ENCODE peak calls at places on chromosome 20, in four cellular contexts. L is tibial artery, Z is mammary epithelial cell, U is GM23248. D is an unnamed sample.

GRCh38 chr20:57400821-57401564 is 9.8 kb downstream of the RBM38 start:
- DNase-seq in U (no peak), Z (no peak), L (no peak), D (no peak)

GRCh38 chr20:56924976-56925695 is 296.0 kb downstream of the TFAP2C start:
- DNase-seq in L (no peak), Z (no peak), U (peak; percentile 54), D (no peak)

GRCh38 chr20:53104889-53105288 is 132.7 kb downstream of the TSHZ2 start:
- DNase-seq in U (peak; percentile 85), Z (no peak), L (no peak), D (no peak)

GRCh38 chr20:16944753-16945152 is 196.6 kb downstream of the OTOR start:
- DNase-seq in U (no peak), L (no peak), Z (no peak), D (no peak)

GRCh38 chr20:21182832-21183563 is 57.1 kb downstream of the KIZ start:
- DNase-seq in U (peak; percentile 94), L (no peak), Z (peak; percentile 72), D (no peak)

GRCh38 chr20:57838670-57839142 is 128.9 kb upstream of the PMEPA1 start:
- DNase-seq in Z (no peak), U (no peak), L (no peak), D (no peak)

GRCh38 chr20:14989891-14990290 is 652.5 kb upstream of the FLRT3 start:
- DNase-seq in L (no peak), Z (no peak), U (no peak), D (no peak)

GRCh38 chr20:25549866-25550477 is 35.4 kb downstream of the NINL start:
- DNase-seq in U (peak; percentile 64), Z (no peak), L (no peak), D (no peak)

GRCh38 chr20:40197744-40198143 is 491.3 kb downstream of the MAFB start:
- DNase-seq in U (peak; percentile 6), L (no peak), Z (no peak), D (no peak)

GRCh38 chr20:32460231-32460630 is 102.1 kb downstream of the ASXL1 start:
- DNase-seq in L (no peak), U (no peak), Z (no peak), D (no peak)

GRCh38 chr20:43909211-43909610 is 5.4 kb upstream of the TOX2 start:
- DNase-seq in Z (no peak), L (no peak), U (no peak), D (no peak)

GRCh38 chr20:50645253-50646068 is 45.9 kb downstream of the RIPOR3 start:
- DNase-seq in L (peak; percentile 79), U (peak; percentile 95), Z (peak; percentile 95), D (peak; percentile 76)

GRCh38 chr20:58891686-58892125 is 39.2 kb downstream of the GNAS start:
- DNase-seq in Z (peak; percentile 24), U (peak; percentile 70), L (no peak), D (peak; percentile 72)

GRCh38 chr20:4040283-4041179 is 25.2 kb upstream of the RNF24 start:
- DNase-seq in U (no peak), L (no peak), Z (peak; percentile 34), D (no peak)

GRCh38 chr20:57501461-57502330 is 23.2 kb downstream of the CTCFL start:
- DNase-seq in L (no peak), U (peak; percentile 23), Z (no peak), D (no peak)

GRCh38 chr20:56689318-56689717 is 60.2 kb downstream of the TFAP2C start:
- DNase-seq in U (peak; percentile 93), L (no peak), Z (peak; percentile 67), D (no peak)

GRCh38 chr20:20130399-20130798 is 78.1 kb downstream of the CFAP61 start:
- DNase-seq in Z (peak; percentile 42), L (no peak), U (peak; percentile 13), D (no peak)

GRCh38 chr20:3931664-3932063 is 42.5 kb downstream of the PANK2 start:
- DNase-seq in U (peak; percentile 42), L (no peak), Z (no peak), D (no peak)

GRCh38 chr20:44745560-44746366 is at the start of gene KCNK15:
- DNase-seq in L (peak; percentile 64), Z (peak; percentile 35), U (peak; percentile 71), D (peak; percentile 74)

GRCh38 chr20:45832619-45833018 is 980 bp upstream of the SNX21 start:
- DNase-seq in U (no peak), L (no peak), Z (no peak), D (no peak)

GRCh38 chr20:54525906-54526596 is 50.7 kb downstream of the DOK5 start:
- DNase-seq in Z (no peak), U (no peak), L (no peak), D (no peak)

GRCh38 chr20:40323411-40323810 is 365.6 kb downstream of the MAFB start:
- DNase-seq in L (no peak), U (peak; percentile 17), Z (peak; percentile 14), D (no peak)

GRCh38 chr20:60132162-60132826 is 174.1 kb downstream of the CDH26 start:
- DNase-seq in Z (peak; percentile 29), L (no peak), U (no peak), D (no peak)

GRCh38 chr20:59064214-59064722 is 21.7 kb upstream of the PRELID3B start:
- DNase-seq in U (no peak), Z (peak; percentile 26), L (no peak), D (no peak)

GRCh38 chr20:25382704-25383370 is 7.8 kb downstream of the ABHD12 start:
- DNase-seq in L (no peak), Z (no peak), U (no peak), D (no peak)

GRCh38 chr20:50588034-50588736 is 78.0 kb downstream of the PTPN1 start:
- DNase-seq in Z (peak; percentile 54), U (peak; percentile 76), L (peak; percentile 51), D (peak; percentile 91)

GRCh38 chr20:21102691-21103311 is 3.4 kb downstream of the LINC00237 start:
- DNase-seq in L (peak; percentile 51), U (peak; percentile 41), Z (peak; percentile 35), D (peak; percentile 78)

GRCh38 chr20:44398303-44398702 is 42.8 kb downstream of the HNF4A start:
- DNase-seq in U (peak; percentile 91), L (no peak), Z (peak; percentile 89), D (no peak)

GRCh38 chr20:43840382-43841070 is 74.1 kb upstream of the TOX2 start:
- DNase-seq in L (no peak), Z (no peak), U (no peak), D (no peak)

GRCh38 chr20:59342017-59342957 is 41.9 kb downstream of the EDN3 start:
- DNase-seq in U (no peak), Z (no peak), L (no peak), D (no peak)

GRCh38 chr20:14860410-14860814 is 523.0 kb upstream of the FLRT3 start:
- DNase-seq in L (no peak), U (no peak), Z (no peak), D (no peak)

GRCh38 chr20:58623579-58624473 is 27.3 kb upstream of the STX16 start:
- DNase-seq in Z (peak; percentile 92), U (peak; percentile 99), L (peak; percentile 38), D (no peak)

GRCh38 chr20:39523405-39523804 is 561.3 kb downstream of the DHX35 start:
- DNase-seq in Z (no peak), L (no peak), U (no peak), D (no peak)

GRCh38 chr20:3222635-3223600 is 13.6 kb downstream of the ITPA start:
- DNase-seq in U (no peak), Z (no peak), L (no peak), D (no peak)

GRCh38 chr20:61980647-61981583 is 84.8 kb downstream of the TAF4 start:
- DNase-seq in U (peak; percentile 24), L (no peak), Z (no peak), D (no peak)

DNA sequence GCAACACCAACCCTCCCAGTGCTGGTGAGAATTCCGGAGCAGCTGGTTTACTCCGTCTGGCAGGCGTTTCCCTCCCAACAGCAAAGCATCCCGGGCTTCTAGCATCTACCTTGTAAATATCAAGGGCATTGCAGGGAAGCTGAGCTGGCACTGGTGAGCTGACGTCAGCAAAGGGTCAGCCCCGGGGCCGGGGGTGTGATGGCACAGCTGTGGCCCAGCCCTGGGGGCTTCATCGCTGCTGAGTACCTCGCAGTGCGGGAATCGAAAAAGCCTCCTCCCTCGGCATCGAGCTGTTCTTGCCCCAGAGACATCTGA is 16.9 kb upstream of the CHRNA4 start:
- DNase-seq in Z (no peak), L (no peak), U (no peak), D (no peak)
- H3K27me3 ChIP-seq in Z (peaks cover 10% of the 10 kb centered on the region), L (peaks cover 100% of the 10 kb centered on the region), U (peaks cover 33% of the 10 kb centered on the region), D (peaks cover 73% of the 10 kb centered on the region)

DNA sequence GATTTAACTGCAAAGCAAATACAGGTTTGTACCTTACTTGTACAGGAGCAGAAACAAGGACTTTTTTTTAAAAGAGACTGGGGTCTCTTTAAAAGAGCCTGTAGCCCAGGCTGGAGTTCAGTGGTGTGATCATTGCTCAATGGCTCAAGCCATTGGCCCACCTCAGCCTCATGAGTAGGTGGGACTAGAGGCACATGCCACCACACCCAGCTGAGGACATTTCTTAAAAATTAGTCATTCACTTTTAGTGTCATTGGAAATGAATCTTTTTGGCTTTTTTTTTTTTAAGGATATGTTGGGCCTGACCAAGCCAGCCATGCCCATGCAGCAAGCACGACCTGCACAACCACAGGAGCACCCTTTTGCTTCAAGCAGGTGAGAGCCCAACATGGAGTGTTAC is 16.9 kb downstream of the SEC23B start:
- DNase-seq in U (peak; percentile 91), Z (peak; percentile 72), L (no peak), D (no peak)
- H3K27ac ChIP-seq in U (peak overlapping the region; percentile 90), Z (peak overlapping the region; percentile 81), L (no peak overlapping the region), D (no peak overlapping the region)

GRCh38 chr20:41367393-41367695 is 726 bp upstream of the EMILIN3 start:
- DNase-seq in Z (no peak), L (no peak), U (no peak), D (no peak)
- H3K27me3 ChIP-seq in Z (peaks cover 20% of the 10 kb centered on the region), L (peaks cover 68% of the 10 kb centered on the region), U (peaks cover 31% of the 10 kb centered on the region), D (peaks cover 42% of the 10 kb centered on the region)

GRCh38 chr20:41615671-41616070 is 2.5 kb downstream of the CHD6 start:
- DNase-seq in Z (no peak), U (no peak), L (no peak), D (no peak)

GRCh38 chr20:41615110-41615509 is 3.1 kb downstream of the CHD6 start:
- DNase-seq in U (no peak), Z (no peak), L (no peak), D (no peak)

GRCh38 chr20:41617931-41618806 is at the start of gene CHD6:
- DNase-seq in Z (peak; percentile 99), L (peak; percentile 99), U (peak; percentile 99), D (peak; percentile 100)

GRCh38 chr20:41617059-41617921 is 887 bp downstream of the CHD6 start:
- DNase-seq in L (peak; percentile 25), U (peak; percentile 74), Z (peak; percentile 24), D (peak; percentile 76)

DNA sequence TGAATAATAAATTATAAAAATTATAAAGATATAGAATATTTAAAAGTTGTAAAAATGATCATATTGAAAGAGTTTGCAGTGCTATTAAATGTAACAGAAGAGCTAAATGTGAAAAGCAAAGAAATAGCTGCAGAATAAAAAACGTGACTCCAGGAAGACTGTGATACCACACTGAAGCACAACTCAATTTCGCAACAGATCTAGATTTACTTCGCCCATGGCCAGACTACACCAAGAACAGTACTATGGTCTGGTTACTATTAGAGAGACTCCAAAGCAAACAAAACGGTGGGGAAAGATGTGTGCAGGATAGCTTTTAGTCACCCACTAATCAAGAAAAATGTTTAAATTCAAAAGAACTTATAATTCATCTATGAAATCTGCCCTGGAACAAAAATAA is 1.9 kb downstream of the CHD6 start:
- DNase-seq in U (peak; percentile 67), L (no peak), Z (no peak), D (no peak)
- H3K27ac ChIP-seq in U (peak overlapping the region; percentile 90), L (no peak overlapping the region), Z (no peak overlapping the region), D (no peak overlapping the region)